ENCODE peak calls at places on chromosomes 3 and 15, in four cellular contexts. K is IMR-90, E is right lobe of liver, P is heart left ventricle. A is an unnamed sample.

GRCh38 chr3:164459526-164460151 is 618.7 kb downstream of the SI start:
- DNase-seq in K (no peak), E (no peak), P (no peak), A (no peak)

GRCh38 chr3:4633078-4634004 is 140.2 kb downstream of the ITPR1 start:
- DNase-seq in K (peak; percentile 72), E (no peak), P (no peak), A (no peak)

GRCh38 chr3:178823556-178824229 is 247.9 kb downstream of the ZMAT3 start:
- DNase-seq in K (no peak), E (no peak), P (no peak), A (no peak)

GRCh38 chr15:88835646-88836045 is 32.4 kb downstream of the ACAN start:
- DNase-seq in K (peak; percentile 29), E (no peak), P (no peak), A (no peak)

GRCh38 chr3:67362686-67363085 is 291.7 kb downstream of the SUCLG2 start:
- DNase-seq in K (peak; percentile 21), E (no peak), P (no peak), A (no peak)

GRCh38 chr3:16069149-16069922 is 105.1 kb upstream of the GALNT15 start:
- DNase-seq in K (peak; percentile 97), E (no peak), P (no peak), A (no peak)

GRCh38 chr3:101676765-101677435 is at the start of gene ZBTB11:
- DNase-seq in K (peak; percentile 100), E (peak; percentile 99), P (peak; percentile 100), A (peak; percentile 100)

GRCh38 chr3:50264964-50265485 is 3.9 kb upstream of the SEMA3B start:
- DNase-seq in K (no peak), E (no peak), P (no peak), A (peak; percentile 58)

GRCh38 chr3:50430950-50431435 is 71.7 kb upstream of the TMEM115 start:
- DNase-seq in K (no peak), E (no peak), P (no peak), A (no peak)

GRCh38 chr3:196016485-196016884 is 65.4 kb downstream of the TFRC start:
- DNase-seq in K (peak; percentile 83), E (no peak), P (no peak), A (no peak)

GRCh38 chr3:131630812-131631211 is 128.0 kb upstream of the MRPL3 start:
- DNase-seq in K (no peak), E (no peak), P (no peak), A (no peak)

GRCh38 chr3:5929027-5929426 is 741.5 kb downstream of the EDEM1 start:
- DNase-seq in K (no peak), E (no peak), P (peak; percentile 51), A (no peak)

GRCh38 chr3:128415110-128415772 is 51.4 kb downstream of the DNAJB8 start:
- DNase-seq in K (no peak), E (no peak), P (no peak), A (no peak)

GRCh38 chr3:54891540-54891897 is 36.3 kb downstream of the LRTM1 start:
- DNase-seq in K (peak; percentile 97), E (peak; percentile 24), P (peak; percentile 75), A (peak; percentile 77)

DNA sequence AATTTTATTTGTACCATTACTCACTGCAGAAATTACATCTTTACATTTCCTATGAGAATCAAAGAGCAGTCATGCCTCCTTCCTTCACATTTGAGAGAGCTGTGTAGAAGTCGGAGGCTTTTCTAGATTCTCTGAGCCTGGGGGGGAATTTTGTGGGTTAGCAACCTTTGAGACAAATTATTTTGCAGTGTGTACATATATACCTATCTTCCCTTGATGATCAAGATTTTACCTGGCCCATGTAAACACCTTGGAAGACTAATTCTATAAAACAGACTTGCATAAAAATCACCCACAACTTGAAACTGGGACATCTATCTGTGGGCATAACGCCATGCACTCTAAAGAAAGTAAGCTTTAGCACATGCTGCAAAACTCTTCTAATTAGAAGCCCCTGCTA is 491.5 kb upstream of the MDFIC2 start:
- DNase-seq in K (no peak), E (no peak), P (no peak), A (no peak)
- H3K4me3 ChIP-seq in K (no peak overlapping the region), E (no peak overlapping the region), P (no peak overlapping the region), A (no peak overlapping the region)

DNA sequence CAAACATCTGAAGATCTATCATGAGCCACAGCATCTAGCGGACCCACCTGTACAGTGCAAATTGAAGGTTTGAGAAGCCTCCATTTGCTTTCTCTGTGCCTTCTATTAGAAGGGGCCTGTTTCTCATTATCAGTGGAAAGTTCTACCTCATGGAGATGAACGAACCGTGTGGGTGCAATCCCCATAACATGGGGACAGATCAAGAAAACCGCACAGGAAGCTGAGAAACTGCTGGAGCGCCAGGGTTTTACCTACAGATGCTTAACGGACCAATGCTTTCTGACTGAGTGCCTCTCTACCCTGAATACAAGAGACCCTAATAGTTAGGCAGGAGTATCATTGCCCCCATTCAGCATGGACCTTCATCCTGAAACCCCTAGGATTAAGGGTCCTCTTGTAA is 53.5 kb downstream of the CYP19A1 start:
- DNase-seq in K (no peak), E (no peak), P (no peak), A (no peak)
- H3K4me1 ChIP-seq in K (no peaks in the 10 kb centered on the region), E (no peaks in the 10 kb centered on the region), P (peaks cover 5% of the 10 kb centered on the region), A (peaks cover 10% of the 10 kb centered on the region)

GRCh38 chr3:37836589-37836988 is 25.1 kb upstream of the CTDSPL start:
- DNase-seq in K (no peak), E (no peak), P (no peak), A (no peak)

GRCh38 chr3:37833790-37834189 is 27.9 kb upstream of the CTDSPL start:
- DNase-seq in K (no peak), E (no peak), P (no peak), A (no peak)
- TF ChIP-seq CTCF in K (no peak), E (no peak), P (peak; percentile 44), A (no peak)

DNA sequence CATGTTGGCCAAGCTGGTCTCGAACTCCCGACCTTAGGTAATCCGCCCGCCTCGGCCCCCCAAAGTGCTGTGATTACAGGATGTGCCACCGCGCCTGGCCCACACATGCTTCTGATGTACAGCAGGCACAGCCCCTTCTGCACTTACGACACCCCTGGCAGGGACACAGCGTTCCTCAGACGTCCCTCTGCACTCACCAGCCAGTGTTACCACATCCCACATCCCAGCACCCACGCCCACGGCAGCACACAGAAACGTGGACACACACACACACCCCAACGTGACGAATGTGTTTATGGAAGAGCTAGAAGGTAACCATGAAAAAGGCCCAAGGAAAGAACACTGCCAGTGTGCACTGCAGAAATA is 576 bp upstream of the RPAP1 start:
- DNase-seq in K (no peak), E (peak; percentile 32), P (no peak), A (peak; percentile 60)
- H3K4me3 ChIP-seq in K (no peak overlapping the region), E (peak overlapping the region; percentile 87), P (peak overlapping the region; percentile 81), A (no peak overlapping the region)

DNA sequence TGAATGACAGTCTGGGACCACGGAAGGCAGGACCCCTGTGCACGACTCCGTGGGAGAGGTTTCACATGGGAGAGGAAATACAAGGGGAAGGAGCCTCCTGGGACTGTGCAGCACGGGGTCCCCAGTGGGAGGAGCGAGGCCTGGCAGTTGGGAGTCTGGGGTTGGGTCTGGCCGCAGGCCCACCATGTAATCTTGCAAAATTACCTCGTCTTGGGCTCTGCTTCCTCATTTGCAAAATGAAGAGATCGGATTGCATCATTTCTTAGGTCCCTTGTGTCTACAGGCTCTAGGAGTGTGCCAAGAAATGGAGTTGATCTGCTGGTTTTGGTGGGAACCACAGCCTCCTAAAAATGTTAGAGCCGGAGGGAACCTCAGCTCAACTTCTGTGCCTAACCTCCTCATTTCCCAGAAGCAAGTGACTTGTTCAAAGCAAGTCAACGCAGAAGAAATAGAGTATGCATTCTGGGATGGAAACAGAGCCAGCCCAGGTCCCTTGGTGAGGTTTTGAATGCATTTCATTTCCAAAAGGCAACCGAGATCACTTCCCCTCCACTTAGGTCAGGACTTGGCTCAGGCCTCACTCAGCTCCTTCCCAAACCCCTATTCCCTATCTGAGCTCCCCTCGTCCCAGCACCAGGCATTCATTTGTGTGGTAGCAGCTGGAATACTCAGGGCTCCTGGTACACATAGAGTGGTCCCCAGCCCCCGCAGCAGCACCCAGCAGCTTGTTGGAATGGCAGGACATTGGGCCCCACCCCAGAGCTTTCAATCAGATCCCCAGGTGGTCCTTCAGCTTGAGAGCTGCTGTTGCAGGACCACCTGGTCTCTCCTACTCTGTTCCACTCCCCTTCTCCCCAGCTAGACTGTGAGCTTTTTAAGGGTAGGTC is 267.7 kb downstream of the XXYLT1 start:
- DNase-seq in K (no peak), E (no peak), P (peak; percentile 82), A (no peak)
- H3K4me1 ChIP-seq in K (peaks cover 6% of the 10 kb centered on the region), E (no peaks in the 10 kb centered on the region), P (peaks cover 25% of the 10 kb centered on the region), A (no peaks in the 10 kb centered on the region)

DNA sequence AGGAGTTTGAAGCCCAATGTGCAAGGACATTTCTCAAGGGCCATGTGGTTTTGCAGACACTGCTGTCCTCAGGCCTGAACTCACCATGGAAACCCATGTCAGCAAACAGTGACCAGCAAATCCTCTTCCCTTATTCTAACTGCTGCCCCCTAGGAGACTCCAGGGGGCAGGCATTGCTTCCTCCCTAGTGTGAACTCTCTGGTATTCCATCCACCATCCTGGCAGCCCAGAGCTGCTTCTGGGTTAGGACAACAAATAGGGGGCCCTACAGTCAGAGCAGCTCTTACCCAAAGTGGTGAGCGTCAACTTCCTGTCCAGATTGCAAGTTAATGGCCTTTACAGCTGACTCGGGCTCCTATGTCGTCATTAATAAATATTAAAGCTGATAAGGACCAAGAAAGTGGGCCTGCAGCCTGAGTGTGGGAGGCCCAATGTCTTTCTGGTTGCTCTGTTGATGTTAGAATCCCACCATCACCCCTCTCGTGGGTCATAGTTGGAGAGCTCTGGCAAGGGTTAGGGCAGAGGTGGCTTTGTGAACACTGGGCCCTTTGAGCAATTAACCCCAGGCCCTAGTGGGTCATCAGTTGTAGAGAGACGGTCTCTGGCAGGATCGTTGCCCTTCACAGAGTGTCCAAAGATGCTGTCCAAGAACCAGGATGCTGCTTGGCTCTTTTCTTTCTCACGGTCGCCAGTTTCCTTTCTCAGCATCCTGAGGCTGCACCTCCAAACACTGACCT is 41.5 kb downstream of the TGM4 start:
- DNase-seq in K (peak; percentile 25), E (no peak), P (no peak), A (no peak)
- TF ChIP-seq CTCF in K (peak; percentile 26), E (no peak), P (no peak), A (no peak)

GRCh38 chr15:76153241-76154197 is 93.7 kb downstream of the TMEM266 start:
- DNase-seq in K (no peak), E (no peak), P (no peak), A (no peak)

GRCh38 chr15:76150508-76150907 is 90.7 kb downstream of the TMEM266 start:
- DNase-seq in K (no peak), E (peak; percentile 38), P (no peak), A (no peak)

GRCh38 chr15:76150971-76151598 is 91.3 kb downstream of the TMEM266 start:
- DNase-seq in K (peak; percentile 88), E (peak; percentile 67), P (peak; percentile 82), A (peak; percentile 81)

GRCh38 chr15:76152197-76152596 is 92.4 kb downstream of the TMEM266 start:
- DNase-seq in K (no peak), E (no peak), P (no peak), A (no peak)

GRCh38 chr15:76151599-76151974 is 91.8 kb downstream of the TMEM266 start:
- DNase-seq in K (no peak), E (no peak), P (no peak), A (no peak)
- H3K4me3 ChIP-seq in K (no peak overlapping the region), E (no peak overlapping the region), P (no peak overlapping the region), A (no peak overlapping the region)

GRCh38 chr15:56537881-56538280 is 72.9 kb upstream of the MNS1 start:
- DNase-seq in K (no peak), E (peak; percentile 24), P (peak; percentile 65), A (peak; percentile 35)
- H3K4me1 ChIP-seq in K (no peaks in the 10 kb centered on the region), E (no peaks in the 10 kb centered on the region), P (no peaks in the 10 kb centered on the region), A (no peaks in the 10 kb centered on the region)